ENCODE peak calls at places on chromosomes 11 and 22, in nine cellular contexts. Z, W, J, U, V, T, O, X and E are unnamed samples.
A peak's percentile ranks its signal among the peaks of the same experiment; 100 is the strongest.

GRCh38 chr11:115672999-115673411 is 168.8 kb upstream of the CADM1 start:
- DNase-seq in U (peak; percentile 35), Z (no peak), J (no peak), X (peak; percentile 77), V (no peak), O (no peak), W (no peak), T (no peak), E (peak; percentile 83)

GRCh38 chr11:94111660-94112059 is 17.0 kb upstream of the PANX1 start:
- DNase-seq in X (no peak), J (peak; percentile 58), W (no peak), Z (no peak), T (no peak), U (no peak), V (no peak), O (no peak), E (no peak)

GRCh38 chr11:19789840-19790710 is 77.4 kb downstream of the NAV2 start:
- DNase-seq in J (no peak), V (no peak), U (peak; percentile 66), O (no peak), Z (no peak), W (no peak), T (no peak), X (peak; percentile 75), E (peak; percentile 81)

GRCh38 chr11:70742553-70743291 is 344.4 kb downstream of the CTTN start:
- DNase-seq in W (no peak), X (no peak), Z (no peak), O (peak; percentile 89), J (no peak), V (no peak), T (peak; percentile 51), U (no peak), E (no peak)

GRCh38 chr22:37186228-37186996 is 1.6 kb downstream of the C1QTNF6 start:
- DNase-seq in W (peak; percentile 85), X (peak; percentile 82), T (no peak), U (peak; percentile 58), Z (peak; percentile 68), J (peak; percentile 68), O (peak; percentile 61), V (peak; percentile 97), E (peak; percentile 84)

GRCh38 chr11:95453616-95454118 is 222.7 kb upstream of the SESN3 start:
- DNase-seq in W (no peak), O (no peak), V (peak; percentile 6), Z (no peak), T (no peak), J (peak; percentile 91), U (peak; percentile 59), X (peak; percentile 23), E (peak; percentile 46)

GRCh38 chr11:123388640-123389039 is 41.4 kb upstream of the GRAMD1B start:
- DNase-seq in W (no peak), U (no peak), T (no peak), Z (no peak), V (no peak), O (no peak), X (no peak), J (no peak), E (no peak)

GRCh38 chr11:119615003-119615878 is 113.8 kb downstream of the NECTIN1 start:
- DNase-seq in X (peak; percentile 83), J (peak; percentile 78), U (peak; percentile 83), T (no peak), O (no peak), V (peak; percentile 16), Z (peak; percentile 8), W (peak; percentile 88), E (peak; percentile 88)

GRCh38 chr11:126029805-126030204 is 32.9 kb downstream of the CDON start:
- DNase-seq in Z (no peak), O (no peak), W (no peak), V (no peak), X (no peak), J (no peak), T (no peak), U (no peak), E (no peak)

GRCh38 chr11:1225386-1226225 is 2.7 kb downstream of the MUC5B start:
- DNase-seq in Z (no peak), O (peak; percentile 2), T (no peak), J (no peak), W (no peak), U (no peak), X (no peak), V (no peak), E (no peak)

DNA sequence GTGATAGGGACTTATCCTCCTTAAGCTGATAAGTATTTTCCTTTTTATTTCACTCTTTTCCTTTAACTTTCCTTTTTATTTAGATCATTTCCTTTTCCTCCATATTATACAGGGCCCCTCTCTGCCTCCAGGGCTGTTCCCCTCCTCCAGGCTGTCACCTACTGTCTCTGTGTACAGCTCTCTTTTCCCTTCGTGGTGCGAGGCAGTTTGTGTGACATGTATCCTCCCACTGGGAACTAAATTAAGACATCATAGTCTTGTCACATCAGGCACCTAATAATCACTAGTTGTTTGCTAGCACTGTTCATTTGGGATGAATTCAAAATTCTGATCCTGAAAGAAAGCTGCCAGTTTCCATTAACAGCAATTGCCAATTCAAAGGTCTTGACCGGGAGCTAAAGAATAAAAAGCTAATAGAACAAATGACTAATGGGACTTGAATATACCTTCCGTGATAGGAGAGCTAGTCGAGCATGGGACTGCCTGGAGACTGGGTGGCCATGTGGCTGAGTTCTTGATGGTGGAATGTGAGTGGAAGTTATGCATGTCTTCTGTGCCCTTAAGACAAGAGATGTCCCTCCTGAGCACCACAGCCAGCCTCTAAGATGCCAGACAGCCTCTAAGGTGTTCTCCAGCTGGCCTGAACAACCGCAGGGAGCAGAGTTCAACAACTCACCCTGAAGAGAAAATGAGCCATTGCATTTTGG is 77.7 kb upstream of the LRRC55 start:
- DNase-seq in O (no peak), X (no peak), W (no peak), Z (no peak), U (no peak), T (no peak), V (no peak), J (no peak), E (no peak)
- H3K9ac ChIP-seq in O (no peak overlapping the region), X (no peak overlapping the region), W (no peak overlapping the region), Z (no peak overlapping the region), U (no peak overlapping the region), T (no peak overlapping the region), V (no peak overlapping the region), J (no peak overlapping the region), E (no peak overlapping the region)

GRCh38 chr11:114062272-114062671 is 2.8 kb downstream of the ZBTB16 start:
- DNase-seq in W (no peak), X (no peak), O (no peak), T (no peak), U (no peak), Z (no peak), J (no peak), V (no peak), E (no peak)

GRCh38 chr11:114059278-114059983 is at the start of gene ZBTB16:
- DNase-seq in J (no peak), T (peak; percentile 61), Z (no peak), O (peak; percentile 95), X (no peak), U (peak; percentile 37), V (no peak), W (peak; percentile 83), E (no peak)

GRCh38 chr11:114060402-114061052 is 1.0 kb downstream of the ZBTB16 start:
- DNase-seq in Z (no peak), W (peak; percentile 58), J (peak; percentile 49), V (no peak), T (no peak), O (peak; percentile 65), X (no peak), U (peak; percentile 57), E (peak; percentile 21)

GRCh38 chr11:114059984-114060401 is 482 bp downstream of the ZBTB16 start:
- DNase-seq in U (peak; percentile 63), T (no peak), V (no peak), Z (no peak), W (no peak), J (peak; percentile 37), O (peak; percentile 75), X (no peak), E (peak; percentile 53)

GRCh38 chr11:114061053-114062049 is 1.8 kb downstream of the ZBTB16 start:
- DNase-seq in W (peak; percentile 48), O (peak; percentile 55), T (no peak), J (no peak), U (peak; percentile 57), V (no peak), X (no peak), Z (no peak), E (no peak)
- TF ChIP-seq EZH2 in W (no peak), O (peak; percentile 70), T (peak; percentile 98), J (peak; percentile 44), U (peak; percentile 65), V (no peak), X (no peak), Z (no peak), E (peak; percentile 55)

GRCh38 chr11:121590772-121591404 is 138.1 kb upstream of the SORL1-AS1 start:
- DNase-seq in U (no peak), T (no peak), W (no peak), Z (no peak), X (no peak), V (no peak), O (no peak), J (no peak), E (no peak)

GRCh38 chr11:121588747-121589146 is 136.0 kb upstream of the SORL1-AS1 start:
- DNase-seq in J (no peak), X (no peak), V (no peak), Z (no peak), W (no peak), T (no peak), U (no peak), O (no peak), E (no peak)

GRCh38 chr11:121591405-121592033 is 138.8 kb upstream of the SORL1-AS1 start:
- DNase-seq in Z (peak; percentile 68), W (peak; percentile 79), V (peak; percentile 64), X (peak; percentile 47), J (peak; percentile 65), T (peak; percentile 23), O (peak; percentile 84), U (peak; percentile 84), E (peak; percentile 60)

GRCh38 chr11:121592708-121593107 is 139.9 kb upstream of the SORL1-AS1 start:
- DNase-seq in T (no peak), Z (no peak), V (no peak), U (peak; percentile 20), W (peak; percentile 37), X (no peak), J (no peak), O (no peak), E (peak; percentile 36)

GRCh38 chr11:121589946-121590537 is 137.3 kb upstream of the SORL1-AS1 start:
- DNase-seq in Z (no peak), W (no peak), U (no peak), X (no peak), O (no peak), T (no peak), V (no peak), J (no peak), E (no peak)
- H3K9me3 ChIP-seq in Z (no peaks in the 10 kb centered on the region), W (no peaks in the 10 kb centered on the region), U (no peaks in the 10 kb centered on the region), X (no peaks in the 10 kb centered on the region), O (no peaks in the 10 kb centered on the region), T (no peaks in the 10 kb centered on the region), V (no peaks in the 10 kb centered on the region), J (no peaks in the 10 kb centered on the region), E (no peaks in the 10 kb centered on the region)

DNA sequence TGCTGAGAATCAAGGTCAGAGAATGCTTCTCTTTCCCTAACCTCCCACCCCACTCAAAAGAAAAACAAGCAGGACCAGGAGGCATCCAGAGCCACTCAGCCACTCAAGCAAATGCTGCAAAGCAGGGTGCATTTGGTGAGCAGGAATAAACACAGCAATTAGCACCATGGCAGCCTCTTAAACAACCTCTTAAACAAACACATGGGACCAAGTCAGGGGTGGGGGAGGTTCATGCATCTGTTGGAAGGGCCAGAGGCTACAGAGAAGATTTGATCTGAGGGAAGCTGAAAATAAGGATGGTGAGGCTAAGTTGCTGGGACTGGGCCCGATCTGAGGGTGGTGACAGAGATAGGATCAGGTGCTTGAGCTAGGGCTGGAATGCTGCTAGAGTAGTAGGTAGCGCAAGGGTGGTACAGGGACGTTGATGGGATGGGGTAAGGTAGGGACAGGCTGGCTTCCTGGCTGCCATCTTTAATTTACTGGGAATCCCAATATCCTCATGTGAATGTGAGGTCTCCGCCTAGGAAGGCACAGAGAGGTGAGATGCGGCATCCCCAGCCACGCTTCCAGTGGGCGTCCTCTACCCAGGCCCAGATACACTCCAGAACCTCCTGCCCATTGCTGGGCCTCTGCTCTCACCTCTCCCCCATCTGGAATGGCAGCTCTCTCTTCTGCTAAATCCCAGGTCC is 26.6 kb upstream of the LMO1 start:
- DNase-seq in J (no peak), O (peak; percentile 2), V (no peak), Z (no peak), W (no peak), X (no peak), T (no peak), U (no peak), E (no peak)
- H3K9ac ChIP-seq in J (no peak overlapping the region), O (no peak overlapping the region), V (no peak overlapping the region), Z (no peak overlapping the region), W (no peak overlapping the region), X (no peak overlapping the region), T (no peak overlapping the region), U (no peak overlapping the region), E (no peak overlapping the region)